ENCODE peak calls at places on chromosome 3, in eight cellular contexts. One of them, this sample, is unnamed.

GRCh38 chr3:144840866-144841265 is 869.2 kb downstream of the DIPK2A start:
- DNase-seq in CD4-positive, CD25-positive, alpha-beta regulatory T cell: no peak
- DNase-seq in endothelial cell: no peak
- DNase-seq in stimulated activated CD4-positive, alpha-beta T cell treated with anti-CD3 and anti-CD28 coated beads, TNF-alpha, amount 100 ng/mL, for 1 hour: no peak
- DNase-seq in HepG2: no peak
- DNase-seq in nucleus accumbens: no peak
- DNase-seq in breast epithelium: no peak
- DNase-seq in NCI-H1105 treated with DMSO at 0.1 percent for 48 hours: no peak
- DNase-seq in this sample: no peak

GRCh38 chr3:177893321-177893720 is 642.9 kb upstream of the KCNMB2 start:
- DNase-seq in NCI-H1105 treated with DMSO at 0.1 percent for 48 hours: no peak
- DNase-seq in breast epithelium: no peak
- DNase-seq in CD4-positive, CD25-positive, alpha-beta regulatory T cell: no peak
- DNase-seq in nucleus accumbens: no peak
- DNase-seq in endothelial cell: no peak
- DNase-seq in HepG2: no peak
- DNase-seq in stimulated activated CD4-positive, alpha-beta T cell treated with anti-CD3 and anti-CD28 coated beads, TNF-alpha, amount 100 ng/mL, for 1 hour: no peak
- DNase-seq in this sample: no peak

GRCh38 chr3:37855363-37855970 is 6.2 kb upstream of the CTDSPL start:
- DNase-seq in endothelial cell: peak
- DNase-seq in NCI-H1105 treated with DMSO at 0.1 percent for 48 hours: peak
- DNase-seq in nucleus accumbens: peak
- DNase-seq in CD4-positive, CD25-positive, alpha-beta regulatory T cell: peak
- DNase-seq in HepG2: peak
- DNase-seq in breast epithelium: peak
- DNase-seq in stimulated activated CD4-positive, alpha-beta T cell treated with anti-CD3 and anti-CD28 coated beads, TNF-alpha, amount 100 ng/mL, for 1 hour: peak
- DNase-seq in this sample: peak

GRCh38 chr3:52359116-52359855 is 43.2 kb downstream of the DNAH1 start:
- DNase-seq in NCI-H1105 treated with DMSO at 0.1 percent for 48 hours: no peak
- DNase-seq in CD4-positive, CD25-positive, alpha-beta regulatory T cell: no peak
- DNase-seq in HepG2: no peak
- DNase-seq in stimulated activated CD4-positive, alpha-beta T cell treated with anti-CD3 and anti-CD28 coated beads, TNF-alpha, amount 100 ng/mL, for 1 hour: no peak
- DNase-seq in breast epithelium: no peak
- DNase-seq in nucleus accumbens: no peak
- DNase-seq in endothelial cell: no peak
- DNase-seq in this sample: no peak

GRCh38 chr3:27392950-27393679 is 23.9 kb upstream of the NEK10 start:
- DNase-seq in NCI-H1105 treated with DMSO at 0.1 percent for 48 hours: no peak
- DNase-seq in HepG2: no peak
- DNase-seq in breast epithelium: no peak
- DNase-seq in stimulated activated CD4-positive, alpha-beta T cell treated with anti-CD3 and anti-CD28 coated beads, TNF-alpha, amount 100 ng/mL, for 1 hour: no peak
- DNase-seq in nucleus accumbens: no peak
- DNase-seq in CD4-positive, CD25-positive, alpha-beta regulatory T cell: no peak
- DNase-seq in endothelial cell: no peak
- DNase-seq in this sample: no peak

GRCh38 chr3:195005759-195006555 is 265.0 kb downstream of the XXYLT1 start:
- DNase-seq in stimulated activated CD4-positive, alpha-beta T cell treated with anti-CD3 and anti-CD28 coated beads, TNF-alpha, amount 100 ng/mL, for 1 hour: no peak
- DNase-seq in nucleus accumbens: no peak
- DNase-seq in endothelial cell: no peak
- DNase-seq in HepG2: no peak
- DNase-seq in CD4-positive, CD25-positive, alpha-beta regulatory T cell: no peak
- DNase-seq in NCI-H1105 treated with DMSO at 0.1 percent for 48 hours: no peak
- DNase-seq in breast epithelium: no peak
- DNase-seq in this sample: no peak

GRCh38 chr3:127529346-127530188 is 61.0 kb downstream of the TPRA1 start:
- DNase-seq in stimulated activated CD4-positive, alpha-beta T cell treated with anti-CD3 and anti-CD28 coated beads, TNF-alpha, amount 100 ng/mL, for 1 hour: no peak
- DNase-seq in nucleus accumbens: no peak
- DNase-seq in NCI-H1105 treated with DMSO at 0.1 percent for 48 hours: no peak
- DNase-seq in CD4-positive, CD25-positive, alpha-beta regulatory T cell: no peak
- DNase-seq in breast epithelium: no peak
- DNase-seq in endothelial cell: no peak
- DNase-seq in HepG2: no peak
- DNase-seq in this sample: no peak

GRCh38 chr3:114745322-114746240 is 401.5 kb downstream of the ZBTB20 start:
- DNase-seq in endothelial cell: no peak
- DNase-seq in HepG2: peak
- DNase-seq in NCI-H1105 treated with DMSO at 0.1 percent for 48 hours: no peak
- DNase-seq in breast epithelium: no peak
- DNase-seq in CD4-positive, CD25-positive, alpha-beta regulatory T cell: no peak
- DNase-seq in stimulated activated CD4-positive, alpha-beta T cell treated with anti-CD3 and anti-CD28 coated beads, TNF-alpha, amount 100 ng/mL, for 1 hour: no peak
- DNase-seq in nucleus accumbens: no peak
- DNase-seq in this sample: peak

GRCh38 chr3:90062018-90062417 is 954.6 kb downstream of the EPHA3 start:
- DNase-seq in endothelial cell: no peak
- DNase-seq in CD4-positive, CD25-positive, alpha-beta regulatory T cell: no peak
- DNase-seq in stimulated activated CD4-positive, alpha-beta T cell treated with anti-CD3 and anti-CD28 coated beads, TNF-alpha, amount 100 ng/mL, for 1 hour: no peak
- DNase-seq in breast epithelium: no peak
- DNase-seq in HepG2: no peak
- DNase-seq in nucleus accumbens: no peak
- DNase-seq in NCI-H1105 treated with DMSO at 0.1 percent for 48 hours: no peak
- DNase-seq in this sample: peak

GRCh38 chr3:126954141-126954845 is 28.6 kb upstream of the PLXNA1 start:
- DNase-seq in HepG2: no peak
- DNase-seq in breast epithelium: no peak
- DNase-seq in nucleus accumbens: no peak
- DNase-seq in NCI-H1105 treated with DMSO at 0.1 percent for 48 hours: no peak
- DNase-seq in endothelial cell: no peak
- DNase-seq in stimulated activated CD4-positive, alpha-beta T cell treated with anti-CD3 and anti-CD28 coated beads, TNF-alpha, amount 100 ng/mL, for 1 hour: no peak
- DNase-seq in CD4-positive, CD25-positive, alpha-beta regulatory T cell: no peak
- DNase-seq in this sample: no peak